ENCODE peak calls at places on chromosomes 12 and 14, in nine cellular contexts. Q is HuH-7.5; P is mesendoderm; H is heart right ventricle; W is CD4-positive, alpha-beta memory T cell; N is nucleus accumbens; I is nephron progenitor cell; S is SW480; K is MM.1S. A is an unnamed sample.

GRCh38 chr14:52076334-52076733 is 7.5 kb upstream of the NID2 start:
- DNase-seq in Q (no peak), P (no peak), H (peak), W (no peak), N (no peak), I (no peak), S (no peak), K (no peak), A (no peak)

GRCh38 chr12:52137746-52138145 is 54.1 kb downstream of the KRT80 start:
- DNase-seq in Q (no peak), P (no peak), H (no peak), W (no peak), N (no peak), I (no peak), S (no peak), K (no peak), A (peak)

GRCh38 chr14:90387201-90387600 is 9.6 kb upstream of the CALM1 start:
- DNase-seq in Q (no peak), P (no peak), H (no peak), W (no peak), N (no peak), I (no peak), S (no peak), K (no peak), A (no peak)

GRCh38 chr12:63066782-63067181 is 84.2 kb downstream of the AVPR1A start:
- DNase-seq in Q (no peak), P (peak), H (no peak), W (no peak), N (no peak), I (peak), S (no peak), K (no peak), A (no peak)

GRCh38 chr12:15629108-15629507 is 160.1 kb downstream of the EPS8 start:
- DNase-seq in Q (peak), P (peak), H (peak), W (no peak), N (no peak), I (no peak), S (peak), K (no peak), A (no peak)

GRCh38 chr14:50396636-50397460 is at the start of gene CDKL1:
- DNase-seq in Q (peak), P (peak), H (peak), W (peak), N (no peak), I (peak), S (peak), K (no peak), A (peak)

GRCh38 chr14:63956326-63956725 is 103.5 kb downstream of the SYNE2 start:
- DNase-seq in Q (no peak), P (no peak), H (no peak), W (no peak), N (no peak), I (no peak), S (no peak), K (no peak), A (no peak)

GRCh38 chr12:114935658-114936057 is 251.7 kb upstream of the TBX3 start:
- DNase-seq in Q (no peak), P (no peak), H (no peak), W (no peak), N (no peak), I (no peak), S (peak), K (no peak), A (no peak)

GRCh38 chr12:9255837-9256236 is 47.6 kb upstream of the PZP start:
- DNase-seq in Q (no peak), P (no peak), H (no peak), W (no peak), N (no peak), I (no peak), S (no peak), K (no peak), A (no peak)

GRCh38 chr14:26204362-26204953 is 393.4 kb downstream of the NOVA1 start:
- DNase-seq in Q (no peak), P (peak), H (no peak), W (no peak), N (no peak), I (no peak), S (no peak), K (no peak), A (no peak)

GRCh38 chr14:30656190-30656632 is 34.1 kb downstream of the SCFD1 start:
- DNase-seq in Q (peak), P (peak), H (no peak), W (peak), N (no peak), I (peak), S (peak), K (peak), A (no peak)

GRCh38 chr14:100286484-100287191 is 19.6 kb downstream of the SLC25A29 start:
- DNase-seq in Q (no peak), P (no peak), H (no peak), W (no peak), N (no peak), I (no peak), S (no peak), K (no peak), A (no peak)

GRCh38 chr14:99757331-99758070 is 35.7 kb upstream of the EML1 start:
- DNase-seq in Q (no peak), P (no peak), H (no peak), W (no peak), N (no peak), I (no peak), S (no peak), K (no peak), A (no peak)

GRCh38 chr12:94109154-94109553 is 39.2 kb upstream of the PLXNC1 start:
- DNase-seq in Q (no peak), P (no peak), H (no peak), W (no peak), N (no peak), I (no peak), S (no peak), K (no peak), A (no peak)

GRCh38 chr14:68124050-68124449 is 304.5 kb downstream of the RAD51B start:
- DNase-seq in Q (no peak), P (no peak), H (no peak), W (no peak), N (no peak), I (no peak), S (no peak), K (no peak), A (no peak)

GRCh38 chr12:67649165-67650126 is 901 bp downstream of the DYRK2 start:
- DNase-seq in Q (peak), P (peak), H (peak), W (peak), N (peak), I (peak), S (no peak), K (no peak), A (peak)

GRCh38 chr12:2692156-2692555 is 102.6 kb upstream of the FKBP4 start:
- DNase-seq in Q (no peak), P (no peak), H (no peak), W (no peak), N (no peak), I (no peak), S (peak), K (peak), A (no peak)

GRCh38 chr14:103735439-103735814 is 19.8 kb downstream of the ZFYVE21 start:
- DNase-seq in Q (no peak), P (no peak), H (no peak), W (no peak), N (no peak), I (no peak), S (no peak), K (no peak), A (no peak)

GRCh38 chr12:53676715-53677611 is 1.1 kb upstream of the ATP5MC2 start:
- DNase-seq in Q (peak), P (peak), H (peak), W (no peak), N (peak), I (peak), S (peak), K (no peak), A (no peak)

GRCh38 chr12:46209165-46209564 is 59.7 kb downstream of the SLC38A1 start:
- DNase-seq in Q (no peak), P (no peak), H (no peak), W (no peak), N (no peak), I (no peak), S (no peak), K (no peak), A (no peak)

GRCh38 chr12:81596558-81596957 is 162.6 kb downstream of the PPFIA2 start:
- DNase-seq in Q (no peak), P (no peak), H (no peak), W (no peak), N (no peak), I (no peak), S (no peak), K (no peak), A (no peak)

GRCh38 chr14:75069021-75069810 is at the start of gene ZC2HC1C:
- DNase-seq in Q (peak), P (peak), H (peak), W (peak), N (peak), I (peak), S (peak), K (peak), A (peak)

GRCh38 chr14:24052656-24053547 is 1.1 kb downstream of the CARMIL3 start:
- DNase-seq in Q (no peak), P (no peak), H (no peak), W (no peak), N (no peak), I (no peak), S (peak), K (no peak), A (peak)

GRCh38 chr12:12521923-12522322 is 40.7 kb downstream of the DUSP16 start:
- DNase-seq in Q (no peak), P (no peak), H (no peak), W (no peak), N (no peak), I (no peak), S (no peak), K (no peak), A (no peak)

GRCh38 chr12:101891462-101891971 is 14.1 kb downstream of the DRAM1 start:
- DNase-seq in Q (peak), P (no peak), H (no peak), W (no peak), N (no peak), I (no peak), S (no peak), K (peak), A (no peak)

GRCh38 chr14:77181603-77182437 is at the start of gene TMEM63C:
- DNase-seq in Q (peak), P (peak), H (no peak), W (peak), N (no peak), I (peak), S (peak), K (peak), A (peak)

GRCh38 chr14:62289471-62289870 is 527.3 kb downstream of the SNAPC1 start:
- DNase-seq in Q (no peak), P (no peak), H (no peak), W (no peak), N (no peak), I (no peak), S (no peak), K (no peak), A (no peak)

GRCh38 chr12:109737631-109738030 is 24.0 kb downstream of the FAM222A start:
- DNase-seq in Q (peak), P (peak), H (no peak), W (no peak), N (no peak), I (peak), S (no peak), K (no peak), A (no peak)

GRCh38 chr14:97178781-97179180 is 381.6 kb downstream of the VRK1 start:
- DNase-seq in Q (no peak), P (no peak), H (no peak), W (no peak), N (no peak), I (no peak), S (no peak), K (no peak), A (no peak)

A was measured in 8988T.